ENCODE peak calls at places on chromosomes 11 and 22, in six cellular contexts. B, R, G, D, T and X are unnamed samples.

GRCh38 chr11:74689666-74690065 is 41.6 kb downstream of the CHRDL2 start:
- DNase-seq in D (no peak), B (no peak), T (peak; percentile 41), R (no peak), G (no peak), X (no peak)

GRCh38 chr22:49956418-49956770 is 4.2 kb upstream of the PIM3 start:
- DNase-seq in T (no peak), G (no peak), R (peak; percentile 33), B (no peak), D (no peak), X (no peak)

GRCh38 chr22:46879083-46879482 is 116.6 kb downstream of the TBC1D22A start:
- DNase-seq in D (no peak), B (no peak), R (no peak), T (no peak), G (no peak), X (no peak)

GRCh38 chr22:38698407-38699094 is 2.2 kb downstream of the JOSD1 start:
- DNase-seq in B (no peak), R (no peak), D (no peak), T (no peak), G (no peak), X (no peak)

GRCh38 chr11:64763804-64764611 is 4.2 kb upstream of the PYGM start:
- DNase-seq in T (no peak), B (no peak), G (no peak), D (no peak), R (no peak), X (peak; percentile 16)

GRCh38 chr11:30635401-30635989 is 49.3 kb upstream of the MPPED2 start:
- DNase-seq in G (no peak), R (no peak), B (no peak), D (peak; percentile 80), T (no peak), X (no peak)

GRCh38 chr11:76803811-76804600 is 20.9 kb downstream of the TSKU start:
- DNase-seq in D (peak; percentile 50), G (no peak), T (no peak), B (no peak), R (no peak), X (peak; percentile 67)

GRCh38 chr11:2781413-2782274 is 81.8 kb upstream of the KCNQ1OT1 start:
- DNase-seq in B (no peak), D (peak; percentile 49), G (peak; percentile 37), T (no peak), R (no peak), X (peak; percentile 40)

GRCh38 chr22:17808688-17809403 is 34.6 kb upstream of the BID start:
- DNase-seq in D (no peak), B (no peak), R (no peak), G (no peak), T (peak; percentile 44), X (no peak)

GRCh38 chr11:75773595-75774353 is 5.2 kb downstream of the DGAT2 start:
- DNase-seq in B (no peak), D (no peak), T (no peak), G (peak; percentile 13), R (no peak), X (no peak)

DNA sequence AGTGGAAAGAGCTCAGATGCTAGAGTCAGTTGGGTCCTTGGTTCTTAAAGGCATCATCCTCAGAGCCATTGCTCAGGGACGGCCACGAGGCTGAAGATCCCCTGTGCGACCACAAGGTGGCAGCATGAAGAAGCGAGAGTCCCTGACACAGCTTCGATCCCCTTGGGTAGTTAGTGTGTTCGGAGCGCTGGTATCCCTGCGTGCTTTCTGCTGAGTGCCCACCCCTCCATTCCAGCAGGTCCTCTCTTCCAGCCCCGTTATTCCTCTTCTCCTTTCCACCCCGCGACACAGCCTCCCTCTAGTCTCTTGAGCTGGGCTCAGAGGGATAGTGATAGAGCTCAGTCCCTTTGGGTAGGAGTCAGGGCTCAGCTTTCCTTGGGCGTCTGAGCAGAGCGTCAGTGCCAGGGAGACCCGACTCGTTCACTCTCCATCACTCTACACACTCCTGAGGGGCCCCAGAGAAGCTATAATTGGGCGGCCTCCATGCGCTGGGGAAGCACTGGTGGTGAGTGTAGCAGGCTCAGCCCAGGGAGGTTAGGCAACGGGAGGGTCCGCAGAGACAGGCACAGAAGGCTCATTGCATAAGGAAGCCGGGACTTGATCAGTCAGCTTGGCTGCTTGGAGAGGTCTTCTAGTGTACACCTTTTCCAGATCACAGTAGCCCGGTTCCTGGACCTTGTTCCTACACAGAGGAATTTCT is at the start of gene OR51D1:
- DNase-seq in R (peak; percentile 54), B (peak; percentile 82), T (peak; percentile 72), D (peak; percentile 86), G (peak; percentile 65), X (peak; percentile 79)
- H3K4me3 ChIP-seq in R (peak within 1 kb of the TSS; percentile 52), B (peak within 1 kb of the TSS; percentile 22), T (peak within 1 kb of the TSS; percentile 24), D (no peak within 1 kb of the TSS), G (no peak within 1 kb of the TSS), X (peak within 1 kb of the TSS; percentile 52)

DNA sequence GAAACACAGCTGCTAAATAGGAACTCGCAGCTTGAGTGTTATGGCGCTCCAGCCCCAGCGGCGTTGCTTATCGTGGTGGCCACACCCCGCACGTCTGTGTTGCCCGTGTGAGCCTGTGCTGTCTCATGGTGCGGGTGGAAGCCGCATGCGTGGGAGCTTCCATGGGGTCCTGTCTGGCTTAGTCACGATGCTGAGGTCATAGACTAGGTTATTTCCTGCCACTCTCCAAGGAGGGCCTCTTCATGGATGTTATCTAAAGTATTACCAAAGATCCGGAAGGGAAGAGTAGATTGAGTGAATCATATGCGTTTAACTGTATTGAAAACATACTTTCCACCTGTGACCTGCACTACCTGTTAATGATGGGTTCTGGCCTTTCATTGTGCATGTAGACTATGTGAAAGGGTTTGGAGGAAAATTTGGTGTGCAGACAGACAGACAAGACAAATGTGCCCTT is 21.7 kb downstream of the CTTN start:
- DNase-seq in R (no peak), B (no peak), D (no peak), G (no peak), T (peak; percentile 97), X (no peak)
- H3K36me3 ChIP-seq in R (peaks cover 98% of the 10 kb centered on the region), B (peaks cover 98% of the 10 kb centered on the region), D (peaks cover 85% of the 10 kb centered on the region), G (peaks cover 21% of the 10 kb centered on the region), T (peaks cover 90% of the 10 kb centered on the region), X (peaks cover 100% of the 10 kb centered on the region)

GRCh38 chr11:67505605-67506396 is 638 bp upstream of the PITPNM1 start:
- DNase-seq in B (peak; percentile 97), D (peak; percentile 98), T (peak; percentile 59), R (peak; percentile 91), G (peak; percentile 95), X (peak; percentile 97)
- H3K4me3 ChIP-seq in B (peak overlapping the region; percentile 84), D (no peak overlapping the region), T (peak overlapping the region; percentile 80), R (peak overlapping the region; percentile 90), G (no peak overlapping the region), X (peak overlapping the region; percentile 64)

GRCh38 chr22:20766530-20766929 is 7.4 kb upstream of the SERPIND1 start:
- DNase-seq in D (no peak), B (no peak), T (no peak), R (no peak), G (no peak), X (no peak)
- H3K36me3 ChIP-seq in D (peaks cover 34% of the 10 kb centered on the region), B (peaks cover 37% of the 10 kb centered on the region), T (peaks cover 30% of the 10 kb centered on the region), R (peaks cover 51% of the 10 kb centered on the region), G (peaks cover 6% of the 10 kb centered on the region), X (peaks cover 50% of the 10 kb centered on the region)

GRCh38 chr11:85854557-85855340 is 434 bp upstream of the CCDC83 start:
- DNase-seq in R (peak; percentile 91), B (peak; percentile 94), T (peak; percentile 91), D (peak; percentile 95), G (peak; percentile 95), X (peak; percentile 95)

GRCh38 chr11:85854212-85854556 is 999 bp upstream of the CCDC83 start:
- DNase-seq in G (no peak), R (no peak), B (no peak), T (no peak), D (no peak), X (no peak)

GRCh38 chr11:85857098-85857497 is 1.9 kb downstream of the CCDC83 start:
- DNase-seq in R (no peak), D (no peak), G (no peak), B (no peak), T (no peak), X (no peak)

DNA sequence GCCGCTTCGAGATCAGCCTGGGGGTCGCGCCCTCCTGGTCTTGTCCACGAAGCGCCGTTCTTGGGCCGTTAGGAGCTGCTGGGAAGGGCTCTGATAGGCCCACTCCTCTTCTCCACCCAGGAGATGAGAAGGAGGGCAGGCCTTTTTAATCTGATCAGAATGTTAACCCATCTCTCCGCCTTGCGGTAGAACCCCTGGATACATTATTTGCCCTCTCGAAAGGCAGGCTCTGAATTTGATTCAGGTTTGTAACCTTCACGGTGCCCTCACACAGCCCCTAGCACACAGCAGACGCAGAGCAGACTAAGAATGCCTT is at the start of gene CCDC83:
- DNase-seq in B (no peak), T (no peak), G (no peak), D (no peak), R (no peak), X (no peak)
- H3K4me3 ChIP-seq in B (peak within 1 kb of the TSS; percentile 98), T (peak within 1 kb of the TSS; percentile 72), G (peak within 1 kb of the TSS; percentile 31), D (peak within 1 kb of the TSS; percentile 33), R (peak within 1 kb of the TSS; percentile 72), X (peak within 1 kb of the TSS; percentile 54)